ENCODE peak calls at places on chromosomes 2 and 18, in four cellular contexts. Y is HCT116, V is body of pancreas, U is GM23248. G is an unnamed sample.

GRCh38 chr2:225040862-225041209 is 1.4 kb downstream of the DOCK10 start:
- DNase-seq in Y (no peak), V (no peak), U (peak; percentile 61), G (no peak)

GRCh38 chr2:12642855-12643254 is 73.9 kb upstream of the TRIB2 start:
- DNase-seq in Y (no peak), V (no peak), U (no peak), G (no peak)

GRCh38 chr2:124908411-124908810 is 883.3 kb downstream of the CNTNAP5 start:
- DNase-seq in Y (no peak), V (no peak), U (no peak), G (no peak)

GRCh38 chr2:27369471-27370025 is 590 bp downstream of the EIF2B4 start:
- DNase-seq in Y (no peak), V (peak; percentile 64), U (peak; percentile 81), G (no peak)

GRCh38 chr2:226424971-226425370 is 374.6 kb downstream of the IRS1 start:
- DNase-seq in Y (no peak), V (no peak), U (no peak), G (no peak)

GRCh38 chr2:119223521-119224390 is at the start of gene STEAP3:
- DNase-seq in Y (peak; percentile 34), V (peak; percentile 95), U (peak; percentile 73), G (peak; percentile 59)

GRCh38 chr2:219285894-219286425 is 6.8 kb downstream of the DNAJB2 start:
- DNase-seq in Y (no peak), V (no peak), U (peak; percentile 82), G (peak; percentile 76)

GRCh38 chr2:8800218-8800617 is 37.2 kb downstream of the KIDINS220 start:
- DNase-seq in Y (no peak), V (no peak), U (no peak), G (no peak)

GRCh38 chr18:36389811-36390581 is 92.5 kb downstream of the FHOD3 start:
- DNase-seq in Y (no peak), V (no peak), U (no peak), G (no peak)

GRCh38 chr2:17163628-17164027 is 354.6 kb downstream of the RAD51AP2 start:
- DNase-seq in Y (no peak), V (no peak), U (no peak), G (no peak)

GRCh38 chr2:164335947-164336346 is 285.3 kb downstream of the GRB14 start:
- DNase-seq in Y (no peak), V (no peak), U (no peak), G (no peak)

GRCh38 chr2:100935372-100935752 is 66.7 kb upstream of the RPL31 start:
- DNase-seq in Y (no peak), V (no peak), U (peak; percentile 87), G (no peak)

GRCh38 chr18:48804856-48805610 is 145.7 kb downstream of the SMAD7 start:
- DNase-seq in Y (no peak), V (no peak), U (no peak), G (no peak)

GRCh38 chr2:26238301-26238958 is 6.0 kb downstream of the HADHA start:
- DNase-seq in Y (no peak), V (peak; percentile 43), U (peak; percentile 45), G (no peak)

GRCh38 chr2:145460151-145460550 is 940.2 kb upstream of the ZEB2 start:
- DNase-seq in Y (no peak), V (no peak), U (peak; percentile 27), G (no peak)

GRCh38 chr2:68103656-68104055 is 40.9 kb upstream of the C1D start:
- DNase-seq in Y (no peak), V (no peak), U (peak; percentile 52), G (no peak)

GRCh38 chr2:33323957-33324356 is 152.5 kb upstream of the RASGRP3 start:
- DNase-seq in Y (no peak), V (no peak), U (no peak), G (no peak)

GRCh38 chr2:829047-829446 is 121.6 kb upstream of the SNTG2 start:
- DNase-seq in Y (no peak), V (no peak), U (no peak), G (no peak)

GRCh38 chr18:13500891-13501887 is 225.2 kb downstream of the FAM210A start:
- DNase-seq in Y (no peak), V (peak; percentile 87), U (peak; percentile 76), G (peak; percentile 47)

GRCh38 chr2:5367321-5367720 is 324.9 kb upstream of the SOX11 start:
- DNase-seq in Y (no peak), V (no peak), U (no peak), G (no peak)

GRCh38 chr2:70659551-70659950 is 105.9 kb upstream of the TGFA start:
- DNase-seq in Y (no peak), V (no peak), U (no peak), G (no peak)

GRCh38 chr2:239159476-239159911 is 241.3 kb downstream of the HDAC4 start:
- DNase-seq in Y (no peak), V (no peak), U (no peak), G (no peak)

GRCh38 chr2:181771355-181771754 is 91.0 kb upstream of the NEUROD1 start:
- DNase-seq in Y (no peak), V (no peak), U (no peak), G (no peak)

GRCh38 chr2:167289651-167290410 is 401.6 kb downstream of the XIRP2 start:
- DNase-seq in Y (no peak), V (no peak), U (no peak), G (no peak)

GRCh38 chr2:190843874-190844699 is 36.5 kb upstream of the GLS start:
- DNase-seq in Y (peak; percentile 85), V (no peak), U (peak; percentile 84), G (no peak)

GRCh38 chr2:69306612-69306896 is 80.5 kb downstream of the GFPT1 start:
- DNase-seq in Y (no peak), V (no peak), U (no peak), G (no peak)

GRCh38 chr2:75627902-75628504 is 18.6 kb upstream of the MRPL19 start:
- DNase-seq in Y (peak; percentile 57), V (peak; percentile 88), U (peak; percentile 84), G (peak; percentile 77)

GRCh38 chr2:207468504-207468903 is 61.3 kb upstream of the CREB1 start:
- DNase-seq in Y (no peak), V (no peak), U (no peak), G (no peak)

GRCh38 chr2:232341061-232341738 is 37.4 kb upstream of the ALPP start:
- DNase-seq in Y (no peak), V (no peak), U (no peak), G (no peak)

GRCh38 chr2:214837466-214837865 is 28.0 kb upstream of the BARD1 start:
- DNase-seq in Y (no peak), V (no peak), U (no peak), G (no peak)

GRCh38 chr2:61029533-61029932 is 11.5 kb upstream of the PUS10 start:
- DNase-seq in Y (no peak), V (no peak), U (no peak), G (no peak)
- H3K4me1 ChIP-seq in Y (no peaks in the 10 kb centered on the region), V (no peaks in the 10 kb centered on the region), U (no peaks in the 10 kb centered on the region), G (no peaks in the 10 kb centered on the region)

GRCh38 chr2:179274749-179275148 is 10.1 kb upstream of the SESTD1 start:
- DNase-seq in Y (no peak), V (no peak), U (no peak), G (no peak)
- H3K4me1 ChIP-seq in Y (no peaks in the 10 kb centered on the region), V (peaks cover 10% of the 10 kb centered on the region), U (peaks cover 32% of the 10 kb centered on the region), G (no peaks in the 10 kb centered on the region)

DNA sequence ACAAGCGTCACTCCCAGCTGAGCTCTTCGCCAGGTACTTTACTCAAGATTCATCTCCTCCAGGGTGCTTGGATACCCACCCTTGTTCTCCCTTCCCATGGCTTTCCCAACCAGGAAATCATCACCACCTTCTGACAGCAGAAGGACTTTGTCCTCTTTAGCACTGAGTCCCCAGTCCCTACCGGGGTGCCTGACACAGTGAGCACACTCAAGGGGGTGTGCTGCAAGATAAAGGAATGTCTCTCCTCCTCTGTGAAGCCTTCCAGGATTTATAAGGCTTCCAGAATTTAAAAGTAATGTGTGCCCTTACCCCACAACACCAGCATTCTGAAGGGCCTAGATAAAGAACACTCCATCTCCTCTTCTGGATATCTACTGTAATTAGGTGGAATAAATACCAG is 39.6 kb downstream of the ACVR1 start:
- DNase-seq in Y (no peak), V (no peak), U (no peak), G (no peak)
- H3K4me1 ChIP-seq in Y (peaks cover 47% of the 10 kb centered on the region), V (peaks cover 58% of the 10 kb centered on the region), U (peaks cover 34% of the 10 kb centered on the region), G (peaks cover 13% of the 10 kb centered on the region)

DNA sequence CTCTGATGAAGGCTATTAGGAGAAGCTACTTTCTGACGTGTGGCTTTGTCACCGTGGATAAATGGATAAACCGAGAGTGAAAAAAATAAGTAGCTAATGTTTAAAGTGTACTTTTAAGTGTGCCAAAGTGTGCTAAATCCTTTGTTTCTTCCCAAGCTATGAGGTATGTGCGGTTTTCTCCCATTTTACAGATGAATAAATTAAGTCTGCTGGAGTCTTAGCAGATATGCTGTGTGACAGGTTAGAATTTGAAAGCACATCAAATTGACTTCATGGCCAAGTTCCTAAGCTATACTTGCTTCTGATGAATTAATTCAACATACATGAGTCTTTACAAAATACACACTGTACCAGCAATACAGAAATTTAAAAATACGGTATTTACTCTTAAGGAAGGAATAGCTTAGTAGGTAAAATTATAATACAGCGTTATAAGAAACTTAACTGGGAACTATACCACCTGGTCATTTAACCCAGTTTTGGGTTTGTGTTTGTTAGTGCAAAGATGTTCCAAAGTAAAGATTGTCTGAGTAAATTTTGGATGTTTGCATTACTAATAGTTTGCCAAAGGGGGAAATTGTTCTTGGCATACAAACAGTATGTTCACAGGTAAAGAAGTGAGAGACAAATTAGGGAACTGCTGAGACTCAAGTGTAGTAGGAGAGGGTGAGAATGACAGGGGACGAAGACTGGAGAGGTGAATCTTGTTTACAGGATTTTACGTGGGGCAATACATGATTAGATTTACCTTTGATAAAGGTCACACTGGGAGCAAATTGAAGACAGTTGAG is 1.4 kb downstream of the AGPS start:
- DNase-seq in Y (no peak), V (no peak), U (no peak), G (no peak)
- H3K4me1 ChIP-seq in Y (peaks cover 24% of the 10 kb centered on the region), V (peaks cover 54% of the 10 kb centered on the region), U (peaks cover 43% of the 10 kb centered on the region), G (peaks cover 2% of the 10 kb centered on the region)

GRCh38 chr2:95299961-95300360 is 2.8 kb downstream of the KCNIP3 start:
- DNase-seq in Y (no peak), V (no peak), U (no peak), G (no peak)

GRCh38 chr2:95303191-95303914 is 6.2 kb downstream of the KCNIP3 start:
- DNase-seq in Y (no peak), V (no peak), U (no peak), G (no peak)

GRCh38 chr2:95300391-95300938 is 3.3 kb downstream of the KCNIP3 start:
- DNase-seq in Y (no peak), V (peak; percentile 84), U (no peak), G (no peak)

GRCh38 chr2:95301186-95301585 is 4.0 kb downstream of the KCNIP3 start:
- DNase-seq in Y (no peak), V (peak; percentile 49), U (peak; percentile 28), G (no peak)

DNA sequence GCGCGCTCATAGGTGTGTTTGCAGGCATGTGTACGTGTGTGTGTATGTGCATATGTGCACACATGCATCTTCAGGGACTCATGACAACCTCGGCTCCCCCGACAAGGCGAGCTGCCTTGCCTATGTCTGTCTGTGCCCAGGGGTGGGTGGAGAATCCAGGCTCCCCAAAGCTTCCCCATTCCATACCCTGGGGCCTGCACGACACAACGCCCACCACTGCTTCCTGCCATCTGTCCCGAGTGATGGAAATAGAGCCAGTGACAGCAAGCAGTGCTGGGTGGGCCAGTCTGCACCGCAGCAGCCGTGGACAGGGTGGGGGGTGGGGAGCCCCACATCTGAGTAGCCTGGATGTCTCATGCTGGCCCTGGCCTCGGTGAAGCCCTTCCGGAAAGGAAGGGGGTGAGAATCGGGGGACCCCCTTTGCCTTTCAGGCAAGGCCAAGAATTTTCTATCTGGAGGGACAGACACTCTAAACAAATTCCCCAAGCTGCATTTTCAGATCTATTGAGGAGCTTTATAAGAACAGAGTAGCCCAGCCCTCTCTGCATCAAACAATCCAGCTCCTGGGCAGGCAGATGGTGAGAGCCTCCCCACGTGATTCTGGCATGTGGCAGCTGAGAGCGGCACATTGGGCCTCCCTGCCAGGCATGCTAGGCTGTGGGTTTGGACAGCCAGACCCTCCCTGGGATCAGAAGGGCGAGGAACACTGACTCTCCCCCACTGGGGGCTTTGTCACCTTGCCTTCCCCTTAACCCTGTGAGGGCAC is 4.9 kb downstream of the KCNIP3 start:
- DNase-seq in Y (no peak), V (no peak), U (no peak), G (no peak)
- H3K4me1 ChIP-seq in Y (peaks cover 8% of the 10 kb centered on the region), V (peaks cover 47% of the 10 kb centered on the region), U (no peaks in the 10 kb centered on the region), G (no peaks in the 10 kb centered on the region)